ENCODE peak calls at places on chromosomes 2 and 18, in six cellular contexts. Q is HCT116, J is A549, L is fibroblast of lung, F is PC-3, B is A673. G is an unnamed sample.

GRCh38 chr2:230794472-230794871 is 70.3 kb upstream of the ITM2C start:
- DNase-seq in B (no peak), Q (no peak), J (no peak), L (no peak), F (peak), G (no peak)

GRCh38 chr2:47203996-47204395 is 48.9 kb upstream of the STPG4 start:
- DNase-seq in F (no peak), B (no peak), J (no peak), Q (no peak), L (no peak), G (no peak)

GRCh38 chr18:2883137-2883671 is 36.4 kb downstream of the EMILIN2 start:
- DNase-seq in F (no peak), J (no peak), B (no peak), Q (no peak), L (no peak), G (no peak)

GRCh38 chr2:60312618-60313017 is 240.8 kb downstream of the BCL11A start:
- DNase-seq in B (no peak), F (no peak), Q (no peak), L (no peak), J (no peak), G (no peak)

GRCh38 chr2:65397122-65397521 is 35.3 kb downstream of the SPRED2 start:
- DNase-seq in Q (no peak), J (no peak), B (no peak), L (peak), F (peak), G (no peak)

GRCh38 chr2:122129399-122129798 is 373.9 kb downstream of the TSN start:
- DNase-seq in F (no peak), L (no peak), B (no peak), Q (no peak), J (no peak), G (no peak)

GRCh38 chr2:118269408-118270051 is 181.3 kb downstream of the INSIG2 start:
- DNase-seq in F (peak), B (no peak), L (no peak), Q (no peak), J (no peak), G (no peak)

GRCh38 chr2:173271825-173272224 is 82.8 kb upstream of the CDCA7 start:
- DNase-seq in F (peak), J (no peak), B (no peak), Q (no peak), L (no peak), G (peak)

GRCh38 chr2:195390686-195391085 is 266.3 kb upstream of the SLC39A10 start:
- DNase-seq in Q (no peak), L (no peak), B (no peak), F (peak), J (no peak), G (no peak)

GRCh38 chr18:49585781-49586663 is 24.2 kb downstream of the LIPG start:
- DNase-seq in F (no peak), J (no peak), Q (no peak), B (no peak), L (no peak), G (no peak)

GRCh38 chr18:43661570-43661969 is 384.3 kb upstream of the SYT4 start:
- DNase-seq in F (peak), L (peak), B (peak), Q (no peak), J (no peak), G (peak)

GRCh38 chr2:172288603-172289002 is 138.8 kb upstream of the ITGA6 start:
- DNase-seq in B (no peak), L (no peak), J (no peak), Q (peak), F (peak), G (peak)

GRCh38 chr2:55423303-55423702 is 3.6 kb upstream of the CCDC88A start:
- DNase-seq in F (no peak), Q (no peak), J (no peak), B (no peak), L (no peak), G (no peak)

GRCh38 chr2:106189325-106189724 is 4.8 kb downstream of the UXS1 start:
- DNase-seq in J (no peak), F (no peak), L (no peak), Q (no peak), B (no peak), G (no peak)

GRCh38 chr2:204452464-204453023 is 92.7 kb upstream of the PARD3B start:
- DNase-seq in B (peak), F (peak), Q (peak), J (peak), L (peak), G (peak)

GRCh38 chr2:224776795-224777562 is 60.8 kb upstream of the CCDC195 start:
- DNase-seq in F (no peak), J (no peak), B (no peak), Q (no peak), L (no peak), G (no peak)

GRCh38 chr2:85419009-85419711 is 646 bp downstream of the SH2D6 start:
- DNase-seq in B (no peak), L (no peak), J (no peak), F (peak), Q (no peak), G (no peak)

GRCh38 chr2:62112192-62112591 is 83.7 kb upstream of the B3GNT2 start:
- DNase-seq in Q (no peak), J (no peak), B (no peak), L (no peak), F (no peak), G (no peak)

GRCh38 chr2:183081908-183082307 is 3.4 kb downstream of the DUSP19 start:
- DNase-seq in J (no peak), F (no peak), Q (no peak), L (peak), B (peak), G (no peak)

GRCh38 chr2:40415391-40415790 is 36.5 kb downstream of the SLC8A1 start:
- DNase-seq in Q (no peak), L (no peak), B (no peak), J (no peak), F (peak), G (no peak)

GRCh38 chr2:45293182-45293581 is 283.9 kb upstream of the SIX2 start:
- DNase-seq in J (no peak), F (no peak), B (no peak), Q (no peak), L (no peak), G (no peak)

GRCh38 chr18:9403795-9404564 is 69.4 kb downstream of the TWSG1 start:
- DNase-seq in F (no peak), J (no peak), B (no peak), L (no peak), Q (no peak), G (no peak)

GRCh38 chr2:161206491-161207032 is 46.3 kb downstream of the TANK start:
- DNase-seq in L (no peak), Q (no peak), F (no peak), J (no peak), B (no peak), G (no peak)

GRCh38 chr2:21860913-21861312 is 737.1 kb downstream of the TDRD15 start:
- DNase-seq in Q (no peak), J (no peak), L (peak), B (no peak), F (no peak), G (no peak)

GRCh38 chr2:198100323-198100722 is 295.9 kb downstream of the PLCL1 start:
- DNase-seq in B (no peak), L (no peak), J (no peak), Q (no peak), F (peak), G (peak)

GRCh38 chr2:29113027-29113686 is 2.1 kb upstream of the CLIP4 start:
- DNase-seq in L (no peak), Q (peak), B (no peak), F (no peak), J (no peak), G (no peak)

GRCh38 chr2:119491776-119492525 is 32.3 kb downstream of the SCTR start:
- DNase-seq in J (peak), F (peak), Q (peak), L (peak), B (peak), G (peak)

GRCh38 chr18:36201765-36202164 is 14.5 kb downstream of the MOCOS start:
- DNase-seq in F (no peak), L (no peak), Q (no peak), B (no peak), J (no peak), G (no peak)

GRCh38 chr2:120864981-120865380 is 129.3 kb downstream of the GLI2 start:
- DNase-seq in Q (no peak), J (no peak), F (no peak), B (no peak), L (no peak), G (no peak)

GRCh38 chr18:59697236-59697932 is at the start of gene CCBE1:
- DNase-seq in Q (peak), J (peak), B (peak), L (peak), F (peak), G (no peak)

GRCh38 chr2:141311430-141311829 is 819.4 kb downstream of the LRP1B start:
- DNase-seq in J (no peak), Q (no peak), F (no peak), L (no peak), B (no peak), G (no peak)

GRCh38 chr2:40315684-40316083 is 136.2 kb downstream of the SLC8A1 start:
- DNase-seq in Q (no peak), J (no peak), F (peak), B (no peak), L (peak), G (no peak)

GRCh38 chr2:136008205-136008865 is 22.9 kb upstream of the DARS1 start:
- DNase-seq in B (no peak), L (no peak), J (no peak), F (no peak), Q (no peak), G (no peak)

GRCh38 chr2:138760693-138761092 is 19.5 kb downstream of the NXPH2 start:
- DNase-seq in F (no peak), Q (no peak), J (no peak), L (no peak), B (no peak), G (no peak)

GRCh38 chr2:128405981-128406601 is 87.4 kb upstream of the HS6ST1 start:
- DNase-seq in Q (no peak), J (no peak), L (no peak), B (no peak), F (no peak), G (no peak)

GRCh38 chr2:97763176-97763845 is 49.9 kb downstream of the ZAP70 start:
- DNase-seq in Q (no peak), L (no peak), B (no peak), F (peak), J (no peak), G (no peak)

DNA sequence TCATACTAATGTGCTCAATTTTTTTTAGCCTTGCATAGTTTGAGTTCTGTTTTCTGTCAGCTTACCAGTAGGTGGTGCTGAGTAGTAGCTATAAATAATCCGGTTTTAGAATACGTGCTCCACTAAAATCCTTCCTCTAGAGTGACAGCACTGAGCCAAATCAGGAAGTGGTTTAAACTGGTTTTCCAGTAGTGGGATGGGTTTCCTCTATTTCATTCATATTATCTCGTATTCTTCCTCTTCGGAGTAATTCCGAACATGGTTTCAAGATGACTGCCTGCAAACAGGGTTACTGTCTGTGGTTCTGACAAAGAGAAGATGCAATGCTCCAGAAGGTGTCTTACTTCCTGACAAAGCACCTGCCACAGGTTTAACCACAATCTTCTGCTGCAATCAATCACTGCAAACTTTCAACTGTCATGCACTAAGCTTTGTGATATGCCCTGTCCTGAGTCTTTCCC is 496.9 kb upstream of the VRK2 start:
- DNase-seq in B (peak), J (peak), Q (peak), F (peak), L (no peak), G (no peak)
- TF ChIP-seq CTCF in B (peak), J (peak), Q (peak), F (peak), L (no peak), G (no peak)

DNA sequence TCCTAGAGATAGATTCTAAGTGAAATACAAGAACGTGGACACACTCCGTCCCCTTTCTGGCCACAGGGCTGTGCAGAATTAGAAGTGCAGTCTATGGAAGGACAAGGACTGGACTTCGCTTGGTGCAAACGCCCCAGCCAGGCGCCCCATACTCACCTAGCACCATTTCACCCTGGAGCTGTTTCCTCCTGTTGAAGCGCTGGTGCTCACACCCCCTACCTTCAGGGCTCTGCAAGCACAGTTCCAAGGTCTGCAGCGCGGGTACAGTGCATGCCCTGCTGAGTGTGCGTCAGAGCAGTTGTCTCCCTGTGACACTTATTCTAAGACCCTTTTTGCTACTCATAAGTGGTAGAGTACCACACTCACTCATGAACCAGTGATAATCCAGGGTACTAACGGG is 3.0 kb downstream of the HPCAL1 start:
- DNase-seq in L (no peak), B (no peak), J (no peak), Q (no peak), F (peak), G (no peak)
- H3K27ac ChIP-seq in L (no peak), B (no peak), J (no peak), Q (no peak), F (no peak), G (no peak)

GRCh38 chr2:50748652-50749174 is 283.2 kb downstream of the NRXN1 start:
- DNase-seq in L (no peak), Q (no peak), B (no peak), J (no peak), F (no peak), G (no peak)

GRCh38 chr2:50749226-50749625 is 282.7 kb downstream of the NRXN1 start:
- DNase-seq in J (no peak), B (no peak), F (no peak), Q (no peak), L (no peak), G (no peak)

GRCh38 chr2:50743471-50743870 is 288.5 kb downstream of the NRXN1 start:
- DNase-seq in J (no peak), L (no peak), Q (no peak), F (no peak), B (no peak), G (no peak)

GRCh38 chr2:50751255-50752069 is 280.5 kb downstream of the NRXN1 start:
- DNase-seq in J (no peak), Q (no peak), F (peak), L (no peak), B (no peak), G (no peak)

DNA sequence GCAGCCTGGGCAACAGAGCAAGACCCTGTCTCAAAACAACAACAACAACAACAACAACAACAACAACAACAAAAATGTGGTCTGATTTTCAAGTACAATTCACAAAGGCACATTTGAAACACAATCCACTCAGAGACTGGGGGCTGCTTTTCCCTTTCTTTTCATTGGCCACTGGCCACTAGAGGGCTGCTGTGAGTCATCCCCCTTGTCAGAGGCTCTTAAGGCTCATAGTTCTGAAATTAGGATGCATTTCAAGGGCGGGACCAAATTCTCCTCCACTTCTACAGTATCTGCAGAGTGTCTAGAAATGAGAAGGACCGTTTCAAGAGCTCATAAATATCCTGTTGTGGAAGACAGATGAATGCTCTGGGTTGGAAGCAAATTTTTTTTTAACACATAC is 285.4 kb downstream of the NRXN1 start:
- DNase-seq in L (peak), F (peak), B (peak), J (no peak), Q (peak), G (peak)
- TF ChIP-seq CTCF in L (peak), F (peak), B (peak), J (peak), Q (peak), G (peak)

GRCh38 chr18:26821181-26821580 is 44.3 kb downstream of the AQP4 start:
- DNase-seq in J (no peak), Q (no peak), F (no peak), B (no peak), L (no peak), G (no peak)
- H3K27ac ChIP-seq in J (no peak), Q (no peak), F (no peak), B (no peak), L (no peak), G (no peak)

DNA sequence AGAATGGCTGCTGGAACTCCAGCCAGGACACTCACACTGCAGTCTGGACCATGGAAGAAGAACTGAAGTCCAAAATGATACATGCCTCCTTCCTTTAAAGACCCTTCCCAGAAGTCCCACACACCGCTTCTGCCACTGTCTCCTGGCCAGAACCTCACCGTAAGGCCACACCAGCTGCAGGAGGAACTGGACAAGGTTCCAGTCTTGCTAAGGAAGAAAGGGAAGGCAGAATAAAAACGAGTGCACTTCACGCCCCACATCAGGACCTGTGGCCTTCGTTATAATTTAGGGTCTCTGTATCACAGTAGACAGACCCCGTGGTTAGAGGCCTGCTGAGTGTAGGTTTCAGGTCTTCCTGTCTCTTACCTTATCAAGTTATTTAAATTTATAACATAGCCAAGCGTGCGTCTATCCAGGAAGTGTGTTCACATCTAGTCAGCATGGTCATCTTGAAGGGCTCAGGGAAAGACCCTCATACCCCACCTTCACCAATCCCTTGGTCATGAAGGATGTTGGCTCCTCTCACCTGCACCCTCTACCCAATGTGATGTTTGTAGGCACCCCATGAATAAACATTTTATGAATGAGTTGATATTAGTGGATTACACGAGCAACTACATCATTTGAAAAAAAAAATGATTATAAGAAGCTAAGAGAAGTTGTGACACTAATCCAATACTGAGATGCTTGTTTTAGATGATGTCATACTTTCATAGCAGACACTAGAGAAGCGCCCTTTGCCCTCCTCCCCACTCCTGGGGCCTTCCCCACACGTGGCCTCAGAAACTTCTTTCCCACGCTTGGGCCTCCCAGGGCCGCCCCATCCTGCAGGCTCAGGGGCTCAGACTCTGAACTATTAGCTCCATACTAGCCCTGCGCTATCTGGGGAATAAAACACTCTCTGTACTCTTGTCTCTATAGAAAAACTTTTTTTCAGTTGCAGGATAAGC is 157.6 kb downstream of the FAM210A start:
- DNase-seq in L (no peak), B (no peak), F (no peak), Q (no peak), J (no peak), G (no peak)
- TF ChIP-seq CTCF in L (no peak), B (no peak), F (no peak), Q (no peak), J (no peak), G (no peak)

DNA sequence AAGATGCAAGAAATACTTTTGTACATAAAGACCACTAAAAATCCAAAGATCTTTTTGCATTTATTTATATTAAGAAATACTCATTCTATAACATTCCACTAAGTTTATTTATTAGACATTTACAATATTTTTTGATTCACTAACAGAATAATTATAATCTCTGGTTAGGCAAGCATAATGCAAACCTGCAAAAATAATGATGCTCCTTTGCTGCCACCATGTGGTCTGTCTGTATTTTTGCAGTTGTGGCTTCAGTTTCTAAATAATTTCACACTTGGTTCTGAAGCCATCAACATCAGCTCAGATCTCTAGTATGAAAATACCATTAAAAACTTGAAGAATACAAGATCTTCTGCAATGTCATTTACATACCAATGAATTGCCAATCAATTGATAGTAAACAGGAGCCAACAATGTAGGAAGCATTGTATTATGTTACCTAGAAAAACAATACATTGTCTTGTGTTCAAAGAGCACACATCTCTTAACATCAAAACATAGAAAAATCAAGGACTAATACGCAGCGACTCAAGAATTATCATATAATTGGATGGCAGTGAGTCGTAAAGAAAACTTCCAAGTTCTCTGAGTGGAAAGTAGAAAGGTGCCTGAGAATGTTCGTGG is 28.8 kb upstream of the WDR75 start:
- DNase-seq in F (peak), L (peak), J (peak), Q (peak), B (peak), G (peak)
- H3K27ac ChIP-seq in F (peak), L (peak), J (peak), Q (no peak), B (no peak), G (no peak)

GRCh38 chr18:79924814-79925655 is 26.4 kb downstream of the SLC66A2 start:
- DNase-seq in Q (no peak), F (no peak), L (no peak), J (no peak), B (no peak), G (no peak)
- TF ChIP-seq CTCF in Q (no peak), F (no peak), L (no peak), J (no peak), B (no peak), G (no peak)

GRCh38 chr18:22200611-22201225 is 31.3 kb downstream of the GATA6 start:
- DNase-seq in Q (no peak), F (no peak), L (no peak), J (no peak), B (no peak), G (no peak)

GRCh38 chr18:22198163-22198562 is 28.8 kb downstream of the GATA6 start:
- DNase-seq in Q (no peak), J (no peak), F (no peak), L (no peak), B (no peak), G (no peak)

GRCh38 chr18:22195052-22195451 is 25.7 kb downstream of the GATA6 start:
- DNase-seq in J (no peak), F (no peak), B (no peak), Q (no peak), L (no peak), G (no peak)

GRCh38 chr18:22197668-22198067 is 28.3 kb downstream of the GATA6 start:
- DNase-seq in J (no peak), F (no peak), L (no peak), Q (no peak), B (no peak), G (no peak)

GRCh38 chr18:22199005-22199404 is 29.6 kb downstream of the GATA6 start:
- DNase-seq in J (no peak), Q (no peak), B (no peak), F (no peak), L (no peak), G (no peak)
- H3K27ac ChIP-seq in J (no peak), Q (no peak), B (no peak), F (no peak), L (no peak), G (no peak)

GRCh38 chr18:63320690-63321265 is 1.2 kb upstream of the BCL2 start:
- DNase-seq in L (peak), J (no peak), F (peak), Q (no peak), B (peak), G (no peak)
- TF ChIP-seq CTCF in L (no peak), J (no peak), F (no peak), Q (no peak), B (no peak), G (no peak)

G was measured in RWPE1.